ENCODE peak calls at places on chromosomes 16 and 17, in eight cellular contexts. N is foreskin fibroblast; V is HCT116; K is CD8-positive, alpha-beta T cell; G is endothelial cell; J is coronary artery; C is lung; H is breast epithelium. T is an unnamed sample.

GRCh38 chr16:10979717-10980601 is 35.6 kb downstream of the CLEC16A start:
- DNase-seq in V (no peak), G (no peak), K (no peak), H (peak), C (peak), N (no peak), J (peak), T (peak)

GRCh38 chr17:57559226-57559625 is 185.9 kb downstream of the CCDC182 start:
- DNase-seq in J (no peak), V (no peak), C (no peak), G (no peak), K (no peak), H (no peak), N (no peak), T (no peak)

GRCh38 chr16:27414803-27415431 is 12.9 kb downstream of the IL21R start:
- DNase-seq in H (no peak), G (no peak), V (no peak), K (no peak), C (peak), N (no peak), J (peak), T (no peak)

GRCh38 chr17:79942591-79943353 is 92.9 kb downstream of the TBC1D16 start:
- DNase-seq in G (no peak), H (peak), K (no peak), N (peak), C (no peak), J (peak), V (no peak), T (no peak)

GRCh38 chr16:31085873-31086628 is 2.7 kb downstream of the PRSS53 start:
- DNase-seq in N (no peak), V (no peak), K (no peak), J (no peak), H (no peak), C (no peak), G (no peak), T (no peak)

GRCh38 chr16:69378760-69379159 is 7.0 kb downstream of the TERF2 start:
- DNase-seq in V (no peak), H (no peak), J (no peak), C (no peak), G (no peak), N (no peak), K (no peak), T (no peak)

GRCh38 chr16:22313876-22314470 is 16.8 kb downstream of the POLR3E start:
- DNase-seq in G (no peak), H (no peak), N (no peak), K (no peak), V (no peak), J (peak), C (no peak), T (no peak)

GRCh38 chr16:35557731-35558130 is 2098.3 kb downstream of the TP53TG3F start:
- DNase-seq in C (no peak), K (no peak), H (no peak), V (no peak), J (no peak), N (no peak), G (no peak), T (no peak)

GRCh38 chr17:78759203-78759968 is 22.7 kb downstream of the CYTH1 start:
- DNase-seq in C (no peak), H (peak), K (peak), V (no peak), J (no peak), N (no peak), G (no peak), T (no peak)

GRCh38 chr16:10828851-10829331 is 10.3 kb upstream of the TVP23A start:
- DNase-seq in G (no peak), K (no peak), J (peak), H (peak), C (peak), N (peak), V (no peak), T (peak)

GRCh38 chr17:74631468-74632195 is 8.1 kb upstream of the CD300E start:
- DNase-seq in G (no peak), C (no peak), V (no peak), J (no peak), N (peak), H (no peak), K (no peak), T (no peak)

GRCh38 chr16:87724490-87725291 is 41.1 kb downstream of the KLHDC4 start:
- DNase-seq in N (no peak), V (no peak), G (no peak), J (no peak), K (no peak), C (no peak), H (no peak), T (no peak)

GRCh38 chr17:1726626-1727257 is 2.2 kb downstream of the WDR81 start:
- DNase-seq in J (no peak), H (no peak), N (no peak), C (no peak), K (no peak), V (no peak), G (no peak), T (no peak)

GRCh38 chr17:56785997-56786680 is 47.6 kb downstream of the C17orf67 start:
- DNase-seq in J (peak), C (no peak), V (no peak), G (no peak), H (no peak), K (no peak), N (no peak), T (no peak)

GRCh38 chr16:30921459-30921747 is 2.0 kb upstream of the FBXL19 start:
- DNase-seq in H (no peak), J (no peak), N (no peak), G (no peak), K (no peak), V (no peak), C (no peak), T (no peak)

GRCh38 chr17:43753488-43754129 is 5.0 kb downstream of the SOST start:
- DNase-seq in C (no peak), H (no peak), N (peak), G (no peak), J (no peak), V (no peak), K (no peak), T (peak)

DNA sequence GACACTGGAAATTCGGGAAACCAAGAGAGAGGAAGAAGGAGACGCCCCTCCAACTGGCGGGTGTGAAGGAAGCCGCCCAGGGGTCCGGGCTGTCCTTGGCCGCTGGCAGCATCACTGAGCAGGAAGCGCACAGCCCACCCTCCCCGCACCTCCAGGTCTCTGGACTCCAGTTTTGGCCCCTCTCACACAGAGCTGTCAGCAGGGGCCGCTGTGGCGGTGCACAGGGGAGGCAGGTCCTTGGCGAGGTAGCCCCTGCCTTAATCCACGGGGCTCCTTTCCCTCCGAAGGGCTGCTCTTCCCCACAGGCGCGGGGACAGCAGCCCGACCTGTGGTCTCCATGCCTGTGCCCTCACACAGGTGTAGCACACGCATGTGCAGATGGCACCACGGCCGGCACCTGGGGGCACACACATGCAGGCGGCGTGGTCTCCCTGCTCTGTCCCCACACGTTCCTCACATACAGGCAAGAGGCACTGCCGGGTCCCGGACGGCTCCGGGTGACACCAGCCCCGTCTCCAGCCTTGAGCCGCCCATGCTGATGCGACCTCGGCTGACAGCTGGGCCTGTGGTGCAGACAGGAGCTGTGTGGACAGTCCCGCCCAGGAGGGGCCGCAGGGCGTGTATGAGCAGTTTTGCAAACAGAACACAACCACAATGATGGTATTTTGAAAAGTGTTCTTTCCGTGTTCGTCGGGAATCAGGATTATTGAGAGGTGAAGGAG is 26.6 kb upstream of the CHMP6 start:
- DNase-seq in H (no peak), C (no peak), V (no peak), G (no peak), K (no peak), N (no peak), J (no peak), T (no peak)
- TF ChIP-seq CTCF in H (no peak), C (no peak), V (no peak), G (no peak), K (no peak), N (no peak), J (no peak), T (no peak)

GRCh38 chr16:56399047-56399446 is 26.3 kb downstream of the AMFR start:
- DNase-seq in K (no peak), N (no peak), C (no peak), V (no peak), G (no peak), J (no peak), H (no peak), T (no peak)

GRCh38 chr16:56399492-56399891 is 25.9 kb downstream of the AMFR start:
- DNase-seq in C (no peak), J (no peak), V (no peak), K (no peak), H (no peak), G (no peak), N (no peak), T (no peak)

GRCh38 chr16:56405977-56406376 is 19.4 kb downstream of the AMFR start:
- DNase-seq in K (no peak), N (no peak), V (no peak), G (no peak), H (no peak), C (no peak), J (no peak), T (no peak)

GRCh38 chr16:56400458-56400857 is 24.9 kb downstream of the AMFR start:
- DNase-seq in K (no peak), V (no peak), G (no peak), C (peak), J (no peak), N (no peak), H (no peak), T (no peak)

DNA sequence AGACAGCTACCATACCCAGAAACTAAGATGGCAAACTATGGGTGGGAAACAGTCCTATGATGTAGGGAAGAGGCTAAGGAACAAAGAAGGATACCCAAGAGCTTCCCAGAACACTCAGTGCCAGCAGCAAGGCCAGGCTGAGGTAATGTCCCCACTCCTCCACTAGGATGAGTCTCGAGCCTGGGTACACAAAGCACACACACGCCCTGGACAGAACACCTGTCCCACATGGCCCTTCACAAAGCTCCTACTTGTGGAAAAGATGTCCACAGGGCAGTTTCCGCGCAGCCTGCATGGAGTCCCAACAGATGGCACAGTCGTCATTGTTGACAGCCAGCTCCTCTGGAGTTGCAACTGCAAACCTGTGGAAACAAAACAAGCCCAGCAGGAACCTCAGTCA is 23.9 kb downstream of the AMFR start:
- DNase-seq in H (no peak), G (peak), N (no peak), C (no peak), K (no peak), V (peak), J (no peak), T (no peak)
- TF ChIP-seq CTCF in H (peak), G (peak), N (peak), C (no peak), K (no peak), V (peak), J (no peak), T (peak)

GRCh38 chr16:70697601-70698170 is 11.8 kb upstream of the MTSS2 start:
- DNase-seq in V (no peak), J (no peak), H (no peak), G (no peak), N (no peak), C (no peak), K (no peak), T (no peak)
- TF ChIP-seq CTCF in V (no peak), J (no peak), H (no peak), G (no peak), N (no peak), C (no peak), K (no peak), T (peak)

GRCh38 chr16:67017810-67018488 is 11.0 kb upstream of the CBFB start:
- DNase-seq in C (peak), K (peak), H (peak), G (peak), J (peak), N (peak), V (peak), T (peak)
- TF ChIP-seq CTCF in C (peak), K (peak), H (peak), G (peak), J (peak), N (peak), V (peak), T (peak)

DNA sequence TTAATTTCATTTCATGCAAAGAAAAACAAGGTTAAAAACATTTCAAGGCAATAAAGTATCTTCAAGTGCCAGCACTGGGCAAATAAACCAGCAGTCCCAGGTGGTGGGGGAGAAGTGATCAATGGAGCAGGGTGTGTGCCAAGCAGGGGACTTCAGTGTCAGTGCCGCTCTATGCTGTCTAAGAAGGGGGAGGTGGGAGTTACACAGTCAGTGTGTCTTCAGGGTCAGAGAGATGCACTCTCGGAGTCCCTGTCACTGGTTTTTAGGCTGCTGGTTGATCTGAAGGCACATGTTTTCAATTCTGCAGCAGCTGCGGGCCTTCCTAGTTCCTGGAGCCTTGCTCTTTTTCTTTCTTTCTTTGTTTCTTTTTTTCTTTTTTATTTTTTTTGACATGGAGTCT is 57.2 kb upstream of the MGAT5B start:
- DNase-seq in J (no peak), H (no peak), C (no peak), K (no peak), V (no peak), G (no peak), N (no peak), T (no peak)
- TF ChIP-seq CTCF in J (no peak), H (no peak), C (no peak), K (no peak), V (no peak), G (no peak), N (no peak), T (no peak)

DNA sequence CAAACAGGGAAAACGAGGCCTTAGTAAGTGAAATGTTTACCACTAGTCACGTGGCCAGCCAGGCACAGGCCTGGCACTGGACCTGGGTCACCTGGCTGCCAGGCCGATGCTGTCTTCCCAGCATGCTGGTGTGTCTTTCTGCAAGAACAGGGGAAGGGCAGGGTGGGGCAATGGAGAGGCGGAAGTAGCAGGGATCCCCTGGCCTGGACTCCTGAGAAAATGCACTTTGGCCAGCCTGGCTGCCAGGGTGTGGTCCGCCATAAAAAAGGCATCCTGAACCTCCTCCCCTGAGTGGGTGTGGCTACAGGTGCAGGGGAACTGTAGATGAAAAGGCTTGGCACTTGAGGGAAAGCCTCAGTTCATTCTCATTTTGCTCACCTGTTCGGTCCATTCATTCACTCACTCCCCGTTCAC is 1.0 kb upstream of the ANKRD40CL start:
- DNase-seq in K (no peak), V (peak), H (peak), C (peak), N (no peak), J (peak), G (no peak), T (no peak)
- TF ChIP-seq CTCF in K (no peak), V (no peak), H (no peak), C (no peak), N (no peak), J (no peak), G (no peak), T (no peak)